ENCODE peak calls at places on chromosomes 3 and 15, in nine cellular contexts. T is tibial artery, N is Peyer's patch, A is BE2C, P is neural progenitor cell, Z is ovary, Q is breast epithelium, H is left lung, E is right lobe of liver. B is an unnamed sample. For H3K4me1, the result is how much of the 10 kb centered on the place peaks cover.

GRCh38 chr15:89566141-89566540 is 9.1 kb upstream of the TICRR start:
- DNase-seq in T (no peak), N (no peak), A (no peak), P (no peak), Z (no peak), Q (no peak), H (no peak), E (no peak), B (no peak)

GRCh38 chr15:76150508-76150907 is 90.7 kb downstream of the TMEM266 start:
- DNase-seq in T (peak), N (no peak), A (no peak), P (no peak), Z (no peak), Q (peak), H (no peak), E (no peak), B (peak)

GRCh38 chr3:28504945-28505344 is 156.3 kb upstream of the AZI2 start:
- DNase-seq in T (no peak), N (no peak), A (no peak), P (peak), Z (no peak), Q (no peak), H (no peak), E (no peak), B (no peak)

GRCh38 chr3:126107960-126108688 is 24.2 kb upstream of the SLC41A3 start:
- DNase-seq in T (peak), N (no peak), A (no peak), P (no peak), Z (no peak), Q (peak), H (peak), E (peak), B (no peak)

GRCh38 chr15:36334059-36334458 is 245.4 kb upstream of the CDIN1 start:
- DNase-seq in T (no peak), N (no peak), A (no peak), P (no peak), Z (no peak), Q (no peak), H (no peak), E (no peak), B (no peak)

GRCh38 chr3:193585530-193585929 is 7.5 kb upstream of the OPA1 start:
- DNase-seq in T (no peak), N (no peak), A (no peak), P (no peak), Z (no peak), Q (no peak), H (no peak), E (no peak), B (no peak)

GRCh38 chr3:111352585-111352984 is 189.4 kb upstream of the CD96 start:
- DNase-seq in T (no peak), N (no peak), A (no peak), P (no peak), Z (no peak), Q (no peak), H (no peak), E (no peak), B (no peak)

GRCh38 chr15:67882487-67883227 is 42.8 kb upstream of the RNU6-1 start:
- DNase-seq in T (no peak), N (no peak), A (no peak), P (no peak), Z (no peak), Q (no peak), H (no peak), E (no peak), B (no peak)

GRCh38 chr15:34366271-34367043 is 539 bp downstream of the LPCAT4 start:
- DNase-seq in T (peak), N (peak), A (peak), P (peak), Z (peak), Q (no peak), H (peak), E (peak), B (peak)

GRCh38 chr15:64010719-64011118 is 35.6 kb downstream of the DAPK2 start:
- DNase-seq in T (peak), N (peak), A (peak), P (no peak), Z (no peak), Q (peak), H (no peak), E (no peak), B (peak)

GRCh38 chr3:134056464-134056891 is 26.8 kb upstream of the SLCO2A1 start:
- DNase-seq in T (no peak), N (peak), A (no peak), P (no peak), Z (no peak), Q (no peak), H (no peak), E (peak), B (no peak)

DNA sequence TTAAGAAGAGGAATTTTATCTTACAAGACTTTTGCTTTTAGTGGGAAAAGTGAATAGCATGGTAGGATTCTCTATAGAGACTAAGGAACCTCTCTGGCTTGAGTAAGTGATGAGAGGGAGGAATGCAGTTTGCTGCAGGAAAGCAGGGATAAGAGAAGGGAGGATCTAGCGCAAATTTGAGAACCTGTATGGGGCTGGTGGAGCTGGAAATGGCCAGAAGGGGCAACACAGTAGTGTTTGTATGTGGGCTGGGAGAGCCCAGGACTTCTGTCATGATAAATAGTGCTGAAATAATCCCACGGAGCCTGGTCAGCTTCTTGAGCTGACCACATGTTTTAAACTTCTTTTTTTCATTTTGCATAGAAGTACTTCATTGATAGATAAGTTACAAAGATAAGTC is 11.1 kb upstream of the SHC4 start:
- DNase-seq in T (no peak), N (no peak), A (peak), P (peak), Z (no peak), Q (no peak), H (no peak), E (no peak), B (no peak)
- TF ChIP-seq CTCF in T (no peak), N (no peak), A (peak), P (peak), Z (no peak), Q (no peak), H (no peak), E (no peak), B (no peak)

DNA sequence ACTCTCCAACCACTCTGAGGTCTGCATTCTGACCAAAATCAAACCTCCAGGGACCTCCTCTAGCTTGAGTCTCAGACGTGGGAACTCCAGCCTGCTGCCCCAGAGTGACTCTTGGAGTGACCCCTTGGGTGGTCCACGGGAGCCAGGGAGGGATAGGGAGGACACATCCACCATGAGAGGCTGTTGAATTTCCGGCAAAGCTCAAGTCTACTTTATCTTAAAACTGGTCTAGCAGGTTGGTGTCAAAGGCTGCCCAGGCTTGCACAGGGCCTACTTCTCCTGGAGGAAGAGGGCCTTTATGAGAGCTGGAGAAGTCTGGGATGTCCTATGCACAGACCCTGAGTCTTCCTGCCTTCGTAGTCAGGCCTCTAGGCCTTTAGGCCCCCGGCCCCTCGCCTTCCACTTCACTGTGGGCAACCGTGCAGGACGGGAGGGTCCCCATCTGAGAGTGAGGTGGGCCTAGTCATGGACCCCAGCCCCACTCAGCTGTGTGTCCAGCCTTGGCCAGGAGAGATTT is 8.8 kb downstream of the CISH start:
- DNase-seq in T (no peak), N (no peak), A (no peak), P (no peak), Z (no peak), Q (peak), H (peak), E (no peak), B (no peak)
- H3K4me1 ChIP-seq in T (half or more), N (under half), A (under half), P (under half), Z (half or more), Q (under half), H (half or more), E (half or more), B (half or more)

DNA sequence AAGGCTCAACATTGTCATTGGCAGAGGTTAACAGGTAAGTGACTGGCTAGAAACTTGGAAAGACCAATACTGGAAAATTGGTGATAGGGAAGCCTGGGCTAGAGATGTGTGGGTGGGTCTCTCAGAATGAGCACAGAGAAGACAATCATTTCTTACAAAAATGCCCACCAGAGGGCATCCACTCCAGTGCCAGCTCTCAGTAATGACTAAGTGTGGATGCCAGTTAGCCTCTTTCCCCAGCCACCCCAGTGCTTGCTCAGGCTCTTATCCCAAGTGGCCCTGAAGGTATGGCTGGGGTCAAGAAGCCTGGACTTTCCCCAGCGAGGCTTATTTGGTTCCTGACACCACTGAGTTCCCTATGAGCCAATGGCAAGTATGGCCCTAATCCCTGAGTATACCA is 115.9 kb upstream of the ST8SIA2 start:
- DNase-seq in T (no peak), N (no peak), A (peak), P (peak), Z (no peak), Q (no peak), H (no peak), E (no peak), B (no peak)
- TF ChIP-seq CTCF in T (no peak), N (no peak), A (peak), P (peak), Z (no peak), Q (no peak), H (no peak), E (peak), B (peak)

GRCh38 chr3:23749589-23749988 is 56.2 kb upstream of the UBE2E1 start:
- DNase-seq in T (no peak), N (no peak), A (no peak), P (no peak), Z (no peak), Q (no peak), H (no peak), E (no peak), B (no peak)

GRCh38 chr3:23750573-23751484 is 54.9 kb upstream of the UBE2E1 start:
- DNase-seq in T (no peak), N (no peak), A (no peak), P (no peak), Z (no peak), Q (no peak), H (no peak), E (no peak), B (no peak)

GRCh38 chr3:23748398-23749110 is 57.2 kb upstream of the UBE2E1 start:
- DNase-seq in T (no peak), N (no peak), A (no peak), P (no peak), Z (no peak), Q (no peak), H (no peak), E (no peak), B (no peak)

GRCh38 chr3:23746473-23746872 is 59.3 kb upstream of the UBE2E1 start:
- DNase-seq in T (no peak), N (no peak), A (no peak), P (no peak), Z (no peak), Q (no peak), H (no peak), E (no peak), B (no peak)

GRCh38 chr3:23747841-23748240 is 57.9 kb upstream of the UBE2E1 start:
- DNase-seq in T (no peak), N (no peak), A (no peak), P (no peak), Z (no peak), Q (no peak), H (no peak), E (no peak), B (no peak)
- H3K4me1 ChIP-seq in T (under half), N (under half), A (under half), P (under half), Z (under half), Q (under half), H (half or more), E (under half), B (under half)

GRCh38 chr3:535566-536416 is 339.2 kb downstream of the CHL1 start:
- DNase-seq in T (no peak), N (no peak), A (no peak), P (peak), Z (peak), Q (no peak), H (peak), E (no peak), B (peak)
- TF ChIP-seq CTCF in T (no peak), N (no peak), A (no peak), P (peak), Z (no peak), Q (no peak), H (no peak), E (peak), B (no peak)

GRCh38 chr3:161508852-161509477 is 12.4 kb downstream of the OTOL1 start:
- DNase-seq in T (no peak), N (no peak), A (no peak), P (no peak), Z (no peak), Q (no peak), H (no peak), E (no peak), B (no peak)
- H3K4me1 ChIP-seq in T (under half), N (under half), A (under half), P (under half), Z (under half), Q (under half), H (under half), E (under half), B (under half)

GRCh38 chr15:25852696-25853524 is 10.2 kb downstream of the ATP10A start:
- DNase-seq in T (no peak), N (no peak), A (no peak), P (no peak), Z (no peak), Q (no peak), H (no peak), E (no peak), B (no peak)
- TF ChIP-seq CTCF in T (peak), N (no peak), A (no peak), P (no peak), Z (no peak), Q (no peak), H (no peak), E (no peak), B (no peak)

DNA sequence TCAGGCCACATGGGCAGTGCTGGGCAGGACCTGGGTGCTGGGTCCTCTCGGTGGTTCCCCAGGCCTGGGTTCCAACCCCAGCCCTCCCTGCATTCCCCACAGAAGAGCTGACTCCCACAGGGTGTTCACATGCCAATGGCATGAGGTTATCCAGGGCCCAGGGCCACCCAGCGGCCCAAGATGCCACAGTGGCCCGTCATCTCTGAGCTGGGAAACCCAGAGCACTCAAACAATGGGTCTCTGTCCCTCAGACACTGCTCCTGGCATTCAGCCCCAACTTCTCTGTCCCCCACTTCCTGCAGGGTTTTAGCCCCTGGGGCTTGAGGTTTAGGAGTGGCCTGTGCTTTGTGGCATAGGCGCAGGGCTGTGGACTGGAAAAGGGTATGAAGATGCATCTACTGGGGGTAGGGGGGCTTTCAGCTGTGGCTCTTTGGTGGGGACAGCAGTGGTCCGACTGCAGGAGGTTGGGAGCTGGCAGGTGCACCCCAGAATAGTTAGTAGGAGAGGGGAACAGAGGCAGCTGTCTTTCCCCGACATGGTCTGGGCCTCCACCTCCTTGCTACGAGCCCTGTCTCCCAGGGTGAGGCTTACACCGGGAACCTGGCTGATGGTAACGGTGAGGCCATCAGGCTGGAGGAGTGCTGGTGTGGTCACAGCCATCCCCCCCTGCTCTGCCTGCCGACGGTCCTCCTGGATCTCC is 1.7 kb downstream of the CCDC9B start:
- DNase-seq in T (peak), N (peak), A (no peak), P (no peak), Z (no peak), Q (peak), H (no peak), E (no peak), B (peak)
- H3K4me1 ChIP-seq in T (half or more), N (under half), A (half or more), P (under half), Z (under half), Q (under half), H (half or more), E (under half), B (under half)

GRCh38 chr3:153182894-153183293 is 20.9 kb downstream of the RAP2B start:
- DNase-seq in T (no peak), N (no peak), A (no peak), P (no peak), Z (no peak), Q (no peak), H (no peak), E (no peak), B (no peak)
- TF ChIP-seq CTCF in T (no peak), N (no peak), A (no peak), P (no peak), Z (no peak), Q (no peak), H (no peak), E (no peak), B (no peak)

GRCh38 chr15:58430224-58430787 is 1.5 kb upstream of the LIPC start:
- DNase-seq in T (no peak), N (no peak), A (no peak), P (no peak), Z (no peak), Q (no peak), H (no peak), E (no peak), B (no peak)

GRCh38 chr15:58431221-58432149 is at the start of gene LIPC:
- DNase-seq in T (no peak), N (no peak), A (no peak), P (no peak), Z (no peak), Q (no peak), H (no peak), E (peak), B (no peak)

GRCh38 chr15:58432421-58432820 is 630 bp downstream of the LIPC start:
- DNase-seq in T (no peak), N (no peak), A (no peak), P (no peak), Z (no peak), Q (no peak), H (no peak), E (no peak), B (no peak)

GRCh38 chr15:58434334-58434888 is 2.6 kb downstream of the LIPC start:
- DNase-seq in T (no peak), N (no peak), A (peak), P (no peak), Z (no peak), Q (no peak), H (no peak), E (no peak), B (no peak)

GRCh38 chr15:58433597-58434333 is 2.0 kb downstream of the LIPC start:
- DNase-seq in T (no peak), N (no peak), A (no peak), P (peak), Z (no peak), Q (no peak), H (no peak), E (peak), B (no peak)
- H3K4me1 ChIP-seq in T (under half), N (under half), A (under half), P (under half), Z (under half), Q (under half), H (under half), E (half or more), B (under half)

B was measured in kidney.